ENCODE peak calls at places on chromosomes 5 and 9, in four cellular contexts. M is activated T-helper 1 cell treated with Interleukin-2 at 50 U/mL for 16 hours; H is stimulated activated CD8-positive, alpha-beta memory T cell treated with anti-CD3 and anti-CD28 coated beads, Interleukin-12 subunit alpha, Interleukin-12 subunit beta, amount 100 ng/mL, for 1 hour; A is activated CD8-positive, alpha-beta memory T cell treated with anti-CD3 and anti-CD28 coated beads for 4 hours. Q is an unnamed sample.

GRCh38 chr9:116717150-116717549 is 30.0 kb downstream of the TRIM32 start:
- DNase-seq in M (no peak), H (no peak), A (no peak), Q (no peak)

GRCh38 chr5:167861134-167861930 is 430.1 kb upstream of the WWC1 start:
- DNase-seq in A (no peak), M (no peak), H (no peak), Q (no peak)

GRCh38 chr9:69532359-69532758 is 139.8 kb downstream of the APBA1 start:
- DNase-seq in H (no peak), M (no peak), A (no peak), Q (no peak)

GRCh38 chr9:23774266-23774665 is 51.8 kb downstream of the ELAVL2 start:
- DNase-seq in H (no peak), A (no peak), M (no peak), Q (no peak)

GRCh38 chr5:137167187-137167586 is 331.9 kb downstream of the SPOCK1 start:
- DNase-seq in A (no peak), H (no peak), M (no peak), Q (no peak)

GRCh38 chr5:92939428-92939827 is 641.6 kb downstream of the NR2F1-AS1 start:
- DNase-seq in M (no peak), A (no peak), H (no peak), Q (no peak)

GRCh38 chr5:175743676-175744210 is 85.9 kb downstream of the HRH2 start:
- DNase-seq in H (no peak), A (no peak), M (no peak), Q (no peak)

GRCh38 chr9:35478871-35479270 is 11.0 kb upstream of the RUSC2 start:
- DNase-seq in H (no peak), M (no peak), A (no peak), Q (no peak)

GRCh38 chr5:93570294-93571110 is 10.5 kb downstream of the NR2F1-AS1 start:
- DNase-seq in H (no peak), A (no peak), M (no peak), Q (no peak)

GRCh38 chr5:121251954-121252353 is 599.7 kb upstream of the FTMT start:
- DNase-seq in H (no peak), A (no peak), M (no peak), Q (no peak)